ENCODE peak calls at places on chromosomes 1 and 21, in eight cellular contexts. T is brain microvascular endothelial cell; W is NAMALWA; U is CD8-positive, alpha-beta T cell; Y is activated CD4-positive, alpha-beta T cell treated with anti-CD3 and anti-CD28 coated beads for 24 hours; I is C1 segment of cervical spinal cord; M is GM12891; Z is tibial nerve. R is an unnamed sample.

GRCh38 chr1:221829327-221830011 is 87.6 kb upstream of the DUSP10 start:
- DNase-seq in T (peak), W (no peak), U (no peak), Y (peak), I (no peak), M (no peak), Z (no peak), R (no peak)

GRCh38 chr1:57003398-57004139 is 37.8 kb upstream of the C8B start:
- DNase-seq in T (no peak), W (no peak), U (no peak), Y (no peak), I (no peak), M (no peak), Z (no peak), R (no peak)

GRCh38 chr1:76379506-76379905 is 305.0 kb downstream of the ST6GALNAC3 start:
- DNase-seq in T (no peak), W (no peak), U (no peak), Y (no peak), I (no peak), M (no peak), Z (no peak), R (no peak)

GRCh38 chr1:65395887-65396612 is 24.4 kb upstream of the LEPR start:
- DNase-seq in T (no peak), W (no peak), U (no peak), Y (no peak), I (no peak), M (no peak), Z (no peak), R (no peak)

GRCh38 chr1:14608308-14608707 is 9.8 kb downstream of the KAZN start:
- DNase-seq in T (no peak), W (peak), U (no peak), Y (no peak), I (no peak), M (no peak), Z (no peak), R (no peak)

GRCh38 chr1:150575518-150576366 is 3.7 kb downstream of the MCL1 start:
- DNase-seq in T (no peak), W (peak), U (no peak), Y (no peak), I (no peak), M (no peak), Z (no peak), R (no peak)

GRCh38 chr1:224488806-224489584 is 54.4 kb upstream of the WDR26 start:
- DNase-seq in T (peak), W (no peak), U (no peak), Y (no peak), I (no peak), M (no peak), Z (no peak), R (no peak)

GRCh38 chr1:1292442-1292779 is 12.2 kb downstream of the SCNN1D start:
- DNase-seq in T (no peak), W (no peak), U (no peak), Y (no peak), I (no peak), M (no peak), Z (no peak), R (no peak)

GRCh38 chr1:10688409-10688786 is 108.0 kb downstream of the CASZ1 start:
- DNase-seq in T (no peak), W (no peak), U (no peak), Y (no peak), I (no peak), M (no peak), Z (no peak), R (no peak)

GRCh38 chr1:155010211-155010918 is 7.8 kb downstream of the ZBTB7B start:
- DNase-seq in T (no peak), W (no peak), U (no peak), Y (no peak), I (no peak), M (no peak), Z (no peak), R (peak)

GRCh38 chr1:15681346-15682290 is 2.5 kb upstream of the PLEKHM2 start:
- DNase-seq in T (no peak), W (peak), U (no peak), Y (no peak), I (no peak), M (no peak), Z (no peak), R (no peak)

GRCh38 chr1:40239626-40240025 is 8.1 kb upstream of the TMCO2 start:
- DNase-seq in T (no peak), W (no peak), U (no peak), Y (no peak), I (no peak), M (no peak), Z (no peak), R (no peak)

GRCh38 chr1:47708658-47709301 is 270.9 kb downstream of the FOXD2 start:
- DNase-seq in T (peak), W (no peak), U (no peak), Y (no peak), I (no peak), M (no peak), Z (no peak), R (peak)

GRCh38 chr1:101428562-101428961 is 191.7 kb downstream of the S1PR1 start:
- DNase-seq in T (no peak), W (no peak), U (no peak), Y (no peak), I (no peak), M (no peak), Z (no peak), R (no peak)

GRCh38 chr1:37474697-37475379 is 458 bp downstream of the ZC3H12A start:
- DNase-seq in T (no peak), W (peak), U (no peak), Y (no peak), I (no peak), M (no peak), Z (no peak), R (no peak)

GRCh38 chr21:39537571-39537970 is 75.2 kb upstream of the B3GALT5 start:
- DNase-seq in T (no peak), W (no peak), U (no peak), Y (no peak), I (no peak), M (no peak), Z (no peak), R (peak)

GRCh38 chr1:112735752-112736151 is 20.6 kb upstream of the PPM1J start:
- DNase-seq in T (peak), W (no peak), U (no peak), Y (no peak), I (no peak), M (no peak), Z (no peak), R (no peak)

GRCh38 chr1:193940176-193940575 is 753.8 kb upstream of the B3GALT2 start:
- DNase-seq in T (no peak), W (no peak), U (no peak), Y (no peak), I (no peak), M (no peak), Z (no peak), R (no peak)

GRCh38 chr1:236018885-236019453 is 45.9 kb downstream of the NID1 start:
- DNase-seq in T (no peak), W (no peak), U (no peak), Y (no peak), I (no peak), M (no peak), Z (peak), R (peak)

GRCh38 chr1:31725777-31726535 is 22.1 kb upstream of the COL16A1 start:
- DNase-seq in T (no peak), W (peak), U (no peak), Y (no peak), I (no peak), M (no peak), Z (no peak), R (no peak)

GRCh38 chr1:102851616-102852015 is 256.7 kb downstream of the COL11A1 start:
- DNase-seq in T (peak), W (no peak), U (no peak), Y (no peak), I (no peak), M (no peak), Z (no peak), R (no peak)

GRCh38 chr21:39161064-39161463 is 22.2 kb downstream of the PSMG1 start:
- DNase-seq in T (no peak), W (no peak), U (no peak), Y (no peak), I (no peak), M (no peak), Z (no peak), R (no peak)

GRCh38 chr1:59707216-59707615 is 107.5 kb upstream of the HOOK1 start:
- DNase-seq in T (peak), W (no peak), U (no peak), Y (no peak), I (no peak), M (no peak), Z (peak), R (no peak)

GRCh38 chr1:206606867-206607266 is 5.4 kb downstream of the EIF2D start:
- DNase-seq in T (peak), W (peak), U (no peak), Y (no peak), I (no peak), M (no peak), Z (no peak), R (no peak)

GRCh38 chr1:211613108-211613947 is 34.4 kb upstream of the SLC30A1 start:
- DNase-seq in T (peak), W (no peak), U (no peak), Y (no peak), I (peak), M (no peak), Z (peak), R (peak)

GRCh38 chr1:55213885-55214213 is 1.3 kb downstream of the USP24 start:
- DNase-seq in T (no peak), W (no peak), U (no peak), Y (no peak), I (no peak), M (no peak), Z (no peak), R (peak)

GRCh38 chr1:6358757-6359567 is 34.6 kb downstream of the ACOT7 start:
- DNase-seq in T (peak), W (peak), U (no peak), Y (no peak), I (no peak), M (no peak), Z (no peak), R (peak)

GRCh38 chr1:12549106-12549459 is 68.9 kb downstream of the DHRS3 start:
- DNase-seq in T (peak), W (no peak), U (no peak), Y (no peak), I (no peak), M (no peak), Z (peak), R (no peak)

GRCh38 chr1:3530931-3531818 is 76.7 kb downstream of the ARHGEF16 start:
- DNase-seq in T (peak), W (no peak), U (peak), Y (peak), I (no peak), M (peak), Z (peak), R (peak)

GRCh38 chr21:38299651-38300050 is 42.9 kb downstream of the KCNJ15 start:
- DNase-seq in T (no peak), W (no peak), U (no peak), Y (no peak), I (no peak), M (no peak), Z (no peak), R (no peak)

GRCh38 chr1:224539971-224540370 is 76.1 kb upstream of the CNIH3 start:
- DNase-seq in T (no peak), W (no peak), U (no peak), Y (no peak), I (no peak), M (no peak), Z (no peak), R (no peak)

GRCh38 chr1:245060684-245061374 is 94.0 kb upstream of the KIF26B start:
- DNase-seq in T (no peak), W (no peak), U (no peak), Y (no peak), I (no peak), M (no peak), Z (no peak), R (peak)

R was measured in colonic mucosa.